ENCODE peak calls at places on chromosomes 13 and 19, in ten cellular contexts. One of them, this sample, is unnamed. For H3K4me1, the result is how much of the 10 kb centered on the place peaks cover.

GRCh38 chr13:98144501-98145350 is 1.8 kb downstream of the FARP1 start:
- DNase-seq in A549: peak
- DNase-seq in right lobe of liver: no peak
- DNase-seq in uterus: no peak
- DNase-seq in endothelial cell of umbilical vein: peak
- DNase-seq in IMR-90: peak
- DNase-seq in suprapubic skin: no peak
- DNase-seq in stomach: no peak
- DNase-seq in body of pancreas: peak
- DNase-seq in esophagus squamous epithelium: no peak
- DNase-seq in this sample: no peak

GRCh38 chr19:39136225-39136940 is 10.8 kb downstream of the PAK4 start:
- DNase-seq in A549: no peak
- DNase-seq in right lobe of liver: no peak
- DNase-seq in uterus: no peak
- DNase-seq in endothelial cell of umbilical vein: no peak
- DNase-seq in IMR-90: no peak
- DNase-seq in suprapubic skin: no peak
- DNase-seq in stomach: peak
- DNase-seq in body of pancreas: no peak
- DNase-seq in esophagus squamous epithelium: no peak
- DNase-seq in this sample: no peak

GRCh38 chr19:17076539-17076919 is 952 bp downstream of the MYO9B start:
- DNase-seq in A549: no peak
- DNase-seq in right lobe of liver: no peak
- DNase-seq in uterus: no peak
- DNase-seq in endothelial cell of umbilical vein: peak
- DNase-seq in IMR-90: no peak
- DNase-seq in suprapubic skin: no peak
- DNase-seq in stomach: no peak
- DNase-seq in body of pancreas: no peak
- DNase-seq in esophagus squamous epithelium: no peak
- DNase-seq in this sample: no peak

GRCh38 chr13:41326661-41327060 is 15.6 kb downstream of the NAA16 start:
- DNase-seq in A549: no peak
- DNase-seq in right lobe of liver: no peak
- DNase-seq in uterus: no peak
- DNase-seq in endothelial cell of umbilical vein: no peak
- DNase-seq in IMR-90: no peak
- DNase-seq in suprapubic skin: no peak
- DNase-seq in stomach: no peak
- DNase-seq in body of pancreas: no peak
- DNase-seq in esophagus squamous epithelium: no peak
- DNase-seq in this sample: no peak

GRCh38 chr19:42066075-42066754 is 3.8 kb downstream of the GRIK5 start:
- DNase-seq in A549: peak
- DNase-seq in right lobe of liver: no peak
- DNase-seq in uterus: no peak
- DNase-seq in endothelial cell of umbilical vein: no peak
- DNase-seq in IMR-90: peak
- DNase-seq in suprapubic skin: no peak
- DNase-seq in stomach: no peak
- DNase-seq in body of pancreas: no peak
- DNase-seq in esophagus squamous epithelium: no peak
- DNase-seq in this sample: no peak

GRCh38 chr19:3783660-3784584 is 2.3 kb downstream of the MATK start:
- DNase-seq in A549: peak
- DNase-seq in right lobe of liver: no peak
- DNase-seq in uterus: no peak
- DNase-seq in endothelial cell of umbilical vein: no peak
- DNase-seq in IMR-90: no peak
- DNase-seq in suprapubic skin: no peak
- DNase-seq in stomach: no peak
- DNase-seq in body of pancreas: no peak
- DNase-seq in esophagus squamous epithelium: no peak
- DNase-seq in this sample: no peak

GRCh38 chr19:27972291-27973040 is 1240.5 kb downstream of the UQCRFS1 start:
- DNase-seq in A549: no peak
- DNase-seq in right lobe of liver: no peak
- DNase-seq in uterus: no peak
- DNase-seq in endothelial cell of umbilical vein: no peak
- DNase-seq in IMR-90: no peak
- DNase-seq in suprapubic skin: no peak
- DNase-seq in stomach: no peak
- DNase-seq in body of pancreas: no peak
- DNase-seq in esophagus squamous epithelium: no peak
- DNase-seq in this sample: no peak

GRCh38 chr19:54172764-54173699 is at the start of gene TMC4:
- DNase-seq in A549: peak
- DNase-seq in right lobe of liver: no peak
- DNase-seq in uterus: no peak
- DNase-seq in endothelial cell of umbilical vein: no peak
- DNase-seq in IMR-90: no peak
- DNase-seq in suprapubic skin: no peak
- DNase-seq in stomach: peak
- DNase-seq in body of pancreas: peak
- DNase-seq in esophagus squamous epithelium: no peak
- DNase-seq in this sample: peak

GRCh38 chr19:17095141-17095919 is 19.8 kb downstream of the MYO9B start:
- DNase-seq in A549: no peak
- DNase-seq in right lobe of liver: no peak
- DNase-seq in uterus: peak
- DNase-seq in endothelial cell of umbilical vein: no peak
- DNase-seq in IMR-90: peak
- DNase-seq in suprapubic skin: no peak
- DNase-seq in stomach: no peak
- DNase-seq in body of pancreas: no peak
- DNase-seq in esophagus squamous epithelium: no peak
- DNase-seq in this sample: no peak

GRCh38 chr19:405138-405965 is 3.6 kb downstream of the C2CD4C start:
- DNase-seq in A549: no peak
- DNase-seq in right lobe of liver: no peak
- DNase-seq in uterus: peak
- DNase-seq in endothelial cell of umbilical vein: no peak
- DNase-seq in IMR-90: no peak
- DNase-seq in suprapubic skin: peak
- DNase-seq in stomach: no peak
- DNase-seq in body of pancreas: no peak
- DNase-seq in esophagus squamous epithelium: no peak
- DNase-seq in this sample: peak

GRCh38 chr13:79405501-79405830 is 589 bp downstream of the RBM26 start:
- DNase-seq in A549: peak
- DNase-seq in right lobe of liver: no peak
- DNase-seq in uterus: no peak
- DNase-seq in endothelial cell of umbilical vein: peak
- DNase-seq in IMR-90: no peak
- DNase-seq in suprapubic skin: no peak
- DNase-seq in stomach: no peak
- DNase-seq in body of pancreas: no peak
- DNase-seq in esophagus squamous epithelium: no peak
- DNase-seq in this sample: no peak

GRCh38 chr13:45207319-45207718 is 6.5 kb upstream of the KCTD4 start:
- DNase-seq in A549: no peak
- DNase-seq in right lobe of liver: no peak
- DNase-seq in uterus: no peak
- DNase-seq in endothelial cell of umbilical vein: no peak
- DNase-seq in IMR-90: no peak
- DNase-seq in suprapubic skin: no peak
- DNase-seq in stomach: no peak
- DNase-seq in body of pancreas: no peak
- DNase-seq in esophagus squamous epithelium: no peak
- DNase-seq in this sample: no peak

GRCh38 chr19:44747739-44748425 is 626 bp upstream of the BCL3 start:
- DNase-seq in A549: peak
- DNase-seq in right lobe of liver: peak
- DNase-seq in uterus: peak
- DNase-seq in endothelial cell of umbilical vein: peak
- DNase-seq in IMR-90: peak
- DNase-seq in suprapubic skin: peak
- DNase-seq in stomach: peak
- DNase-seq in body of pancreas: peak
- DNase-seq in esophagus squamous epithelium: no peak
- DNase-seq in this sample: peak

GRCh38 chr13:88294368-88294767 is 623.2 kb downstream of the SLITRK5 start:
- DNase-seq in A549: no peak
- DNase-seq in right lobe of liver: no peak
- DNase-seq in uterus: no peak
- DNase-seq in endothelial cell of umbilical vein: no peak
- DNase-seq in IMR-90: no peak
- DNase-seq in suprapubic skin: no peak
- DNase-seq in stomach: no peak
- DNase-seq in body of pancreas: no peak
- DNase-seq in esophagus squamous epithelium: no peak
- DNase-seq in this sample: no peak

GRCh38 chr13:21101865-21102576 is 40.6 kb upstream of the LATS2 start:
- DNase-seq in A549: no peak
- DNase-seq in right lobe of liver: no peak
- DNase-seq in uterus: no peak
- DNase-seq in endothelial cell of umbilical vein: no peak
- DNase-seq in IMR-90: no peak
- DNase-seq in suprapubic skin: no peak
- DNase-seq in stomach: no peak
- DNase-seq in body of pancreas: no peak
- DNase-seq in esophagus squamous epithelium: no peak
- DNase-seq in this sample: no peak

DNA sequence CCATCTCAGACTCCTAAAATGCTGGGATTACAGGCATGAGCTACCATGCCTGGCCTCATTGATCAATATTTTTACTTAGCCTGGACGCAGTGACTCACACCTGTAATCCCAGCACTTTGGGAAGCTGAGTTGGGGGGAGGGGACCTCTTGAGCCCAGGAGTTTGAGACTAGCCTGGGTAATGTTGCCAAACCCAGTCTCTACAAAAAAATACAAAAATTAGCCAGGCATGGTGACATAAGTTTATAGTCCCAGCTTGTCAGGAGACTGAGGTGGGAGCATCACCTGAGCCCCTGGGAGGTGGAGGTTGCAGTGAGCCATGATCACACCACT is 1.9 kb downstream of the SAE1 start:
- DNase-seq in A549: no peak
- DNase-seq in right lobe of liver: no peak
- DNase-seq in uterus: no peak
- DNase-seq in endothelial cell of umbilical vein: no peak
- DNase-seq in IMR-90: no peak
- DNase-seq in suprapubic skin: no peak
- DNase-seq in stomach: no peak
- DNase-seq in body of pancreas: no peak
- DNase-seq in esophagus squamous epithelium: no peak
- DNase-seq in this sample: no peak
- H3K4me3 ChIP-seq in A549: peak
- H3K4me3 ChIP-seq in right lobe of liver: no peak
- H3K4me3 ChIP-seq in uterus: no peak
- H3K4me3 ChIP-seq in endothelial cell of umbilical vein: no peak
- H3K4me3 ChIP-seq in IMR-90: no peak
- H3K4me3 ChIP-seq in suprapubic skin: no peak
- H3K4me3 ChIP-seq in stomach: no peak
- H3K4me3 ChIP-seq in body of pancreas: no peak
- H3K4me3 ChIP-seq in esophagus squamous epithelium: no peak
- H3K4me3 ChIP-seq in this sample: no peak

DNA sequence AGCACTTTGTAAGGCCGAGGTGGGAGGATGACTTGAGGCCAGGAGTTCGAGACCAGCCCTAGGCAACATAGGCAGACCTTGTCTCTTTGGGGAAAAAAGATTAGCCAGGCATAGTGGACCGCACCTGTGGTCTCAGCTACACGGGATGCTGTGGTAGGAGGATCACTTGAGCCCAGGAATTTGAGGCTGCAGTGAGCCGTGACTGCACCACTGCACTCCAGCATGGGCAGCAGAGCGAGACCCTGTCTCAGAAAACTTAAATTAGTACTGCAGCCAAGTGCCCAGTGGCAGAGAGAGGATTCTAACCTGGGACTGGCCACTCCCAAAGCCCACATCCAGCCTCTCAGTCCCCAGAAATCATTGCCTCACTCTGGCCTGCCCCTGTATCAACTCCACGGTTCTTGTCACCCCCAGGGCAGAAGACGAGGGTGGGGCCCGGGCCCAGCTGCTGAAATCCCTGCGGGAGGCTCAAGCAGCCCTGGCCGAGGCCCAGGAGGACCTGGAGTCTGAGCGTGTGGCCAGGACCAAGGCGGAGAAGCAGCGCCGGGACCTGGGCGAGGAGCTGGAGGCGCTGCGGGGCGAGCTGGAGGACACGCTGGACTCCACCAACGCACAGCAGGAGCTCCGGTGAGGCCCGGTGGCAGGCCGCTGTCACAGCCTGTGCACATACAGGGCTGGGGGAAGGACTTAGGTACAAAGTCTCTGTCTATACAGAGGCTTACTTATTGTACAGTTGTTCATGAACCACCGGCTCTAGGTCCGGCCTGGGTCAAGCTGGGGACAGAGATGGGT is 53.4 kb downstream of the KCNC3 start:
- DNase-seq in A549: no peak
- DNase-seq in right lobe of liver: no peak
- DNase-seq in uterus: no peak
- DNase-seq in endothelial cell of umbilical vein: no peak
- DNase-seq in IMR-90: no peak
- DNase-seq in suprapubic skin: no peak
- DNase-seq in stomach: no peak
- DNase-seq in body of pancreas: no peak
- DNase-seq in esophagus squamous epithelium: no peak
- DNase-seq in this sample: no peak
- TF ChIP-seq POLR2A in A549: no peak
- TF ChIP-seq POLR2A in right lobe of liver: no peak
- TF ChIP-seq POLR2A in uterus: no peak
- TF ChIP-seq POLR2A in endothelial cell of umbilical vein: no peak
- TF ChIP-seq POLR2A in IMR-90: no peak
- TF ChIP-seq POLR2A in suprapubic skin: no peak
- TF ChIP-seq POLR2A in stomach: no peak
- TF ChIP-seq POLR2A in body of pancreas: no peak
- TF ChIP-seq POLR2A in esophagus squamous epithelium: no peak
- TF ChIP-seq POLR2A in this sample: no peak

GRCh38 chr13:48494874-48495273 is 38.0 kb downstream of the RCBTB2 start:
- DNase-seq in A549: no peak
- DNase-seq in right lobe of liver: no peak
- DNase-seq in uterus: no peak
- DNase-seq in endothelial cell of umbilical vein: peak
- DNase-seq in IMR-90: no peak
- DNase-seq in suprapubic skin: no peak
- DNase-seq in stomach: no peak
- DNase-seq in body of pancreas: no peak
- DNase-seq in esophagus squamous epithelium: no peak
- DNase-seq in this sample: no peak
- H3K4me1 ChIP-seq in A549: under half
- H3K4me1 ChIP-seq in right lobe of liver: under half
- H3K4me1 ChIP-seq in uterus: under half
- H3K4me1 ChIP-seq in endothelial cell of umbilical vein: half or more
- H3K4me1 ChIP-seq in IMR-90: under half
- H3K4me1 ChIP-seq in suprapubic skin: under half
- H3K4me1 ChIP-seq in stomach: under half
- H3K4me1 ChIP-seq in body of pancreas: under half
- H3K4me1 ChIP-seq in esophagus squamous epithelium: under half
- H3K4me1 ChIP-seq in this sample: under half

DNA sequence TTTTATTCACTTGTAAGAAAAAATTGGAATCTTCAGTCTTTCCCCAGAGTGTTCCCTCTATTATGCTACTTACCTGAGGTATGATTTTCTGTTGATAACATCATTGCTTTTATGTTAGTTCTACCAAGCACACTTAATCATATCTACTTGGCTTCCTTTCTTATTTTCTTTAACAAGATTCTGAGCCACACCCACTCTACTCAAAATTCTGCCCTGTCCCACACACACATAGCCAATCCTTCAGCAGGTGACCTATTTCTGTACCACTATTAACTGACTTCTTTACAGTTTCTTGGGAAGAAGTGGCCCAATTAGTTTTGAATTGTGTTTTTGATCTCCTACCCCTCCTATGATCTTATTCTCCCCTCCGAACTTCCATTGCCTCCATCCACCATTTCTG is 215.7 kb downstream of the PCDH9 start:
- DNase-seq in A549: no peak
- DNase-seq in right lobe of liver: no peak
- DNase-seq in uterus: no peak
- DNase-seq in endothelial cell of umbilical vein: no peak
- DNase-seq in IMR-90: no peak
- DNase-seq in suprapubic skin: no peak
- DNase-seq in stomach: no peak
- DNase-seq in body of pancreas: no peak
- DNase-seq in esophagus squamous epithelium: no peak
- DNase-seq in this sample: no peak
- H3K4me3 ChIP-seq in A549: no peak
- H3K4me3 ChIP-seq in right lobe of liver: no peak
- H3K4me3 ChIP-seq in uterus: no peak
- H3K4me3 ChIP-seq in endothelial cell of umbilical vein: no peak
- H3K4me3 ChIP-seq in IMR-90: no peak
- H3K4me3 ChIP-seq in suprapubic skin: no peak
- H3K4me3 ChIP-seq in stomach: no peak
- H3K4me3 ChIP-seq in body of pancreas: no peak
- H3K4me3 ChIP-seq in esophagus squamous epithelium: no peak
- H3K4me3 ChIP-seq in this sample: no peak